ENCODE peak calls at places on chromosomes 5 and 9, in four cellular contexts. L, R, S and W are unnamed samples.

GRCh38 chr9:77605449-77606220 is 42.5 kb downstream of the GNA14 start:
- DNase-seq in L (no peak), R (no peak), S (no peak), W (no peak)

GRCh38 chr9:135502873-135503321 is 2.4 kb downstream of the MRPS2 start:
- DNase-seq in L (no peak), R (no peak), S (no peak), W (no peak)

GRCh38 chr9:134293576-134294227 is 32.6 kb upstream of the RXRA start:
- DNase-seq in L (no peak), R (no peak), S (no peak), W (no peak)

GRCh38 chr5:141810702-141811101 is 67.5 kb downstream of the PCDH1 start:
- DNase-seq in L (no peak), R (no peak), S (no peak), W (no peak)

GRCh38 chr5:1101991-1102713 is 9.7 kb downstream of the SLC12A7 start:
- DNase-seq in L (no peak), R (no peak), S (no peak), W (no peak)

GRCh38 chr5:132065351-132065937 is 5.0 kb downstream of the IL3 start:
- DNase-seq in L (peak; percentile 8), R (peak; percentile 50), S (no peak), W (peak; percentile 62)

GRCh38 chr9:128274245-128274644 is 1.6 kb downstream of the GOLGA2 start:
- DNase-seq in L (no peak), R (no peak), S (no peak), W (no peak)

GRCh38 chr5:125870271-125870670 is 552.9 kb upstream of the GRAMD2B start:
- DNase-seq in L (no peak), R (no peak), S (no peak), W (no peak)

GRCh38 chr9:114754574-114754973 is 51.3 kb downstream of the TNFSF15 start:
- DNase-seq in L (no peak), R (no peak), S (no peak), W (no peak)

GRCh38 chr5:82405166-82405565 is 127.0 kb upstream of the RPS23 start:
- DNase-seq in L (no peak), R (no peak), S (no peak), W (no peak)

GRCh38 chr5:180718810-180719453 is 20.9 kb downstream of the OR2Y1 start:
- DNase-seq in L (no peak), R (no peak), S (peak; percentile 6), W (no peak)

GRCh38 chr9:81557957-81558791 is 131.2 kb downstream of the TLE1 start:
- DNase-seq in L (no peak), R (peak; percentile 33), S (peak; percentile 15), W (no peak)

GRCh38 chr5:145158654-145159199 is 676.4 kb downstream of the PRELID2 start:
- DNase-seq in L (no peak), R (no peak), S (no peak), W (no peak)

GRCh38 chr9:136091582-136092352 is 3.3 kb downstream of the NACC2 start:
- DNase-seq in L (no peak), R (no peak), S (no peak), W (no peak)

GRCh38 chr9:99690573-99690972 is 131.1 kb upstream of the NR4A3 start:
- DNase-seq in L (no peak), R (no peak), S (no peak), W (no peak)

GRCh38 chr5:141692919-141693848 is 11.2 kb upstream of the ARAP3 start:
- DNase-seq in L (no peak), R (no peak), S (no peak), W (no peak)

GRCh38 chr9:129285979-129286772 is 108.1 kb upstream of the IER5L start:
- DNase-seq in L (no peak), R (no peak), S (no peak), W (no peak)

GRCh38 chr9:110180713-110181434 is 27.1 kb downstream of the C9orf152 start:
- DNase-seq in L (no peak), R (no peak), S (no peak), W (no peak)

GRCh38 chr5:151202381-151203139 is 21.3 kb downstream of the CCDC69 start:
- DNase-seq in L (no peak), R (no peak), S (no peak), W (no peak)

GRCh38 chr5:79694652-79695051 is 5.0 kb downstream of the CMYA5 start:
- DNase-seq in L (no peak), R (no peak), S (no peak), W (no peak)

GRCh38 chr9:125440411-125440810 is 178.8 kb downstream of the GAPVD1 start:
- DNase-seq in L (no peak), R (peak; percentile 20), S (no peak), W (no peak)

GRCh38 chr5:158736134-158736533 is 363.6 kb downstream of the EBF1 start:
- DNase-seq in L (no peak), R (no peak), S (no peak), W (no peak)

GRCh38 chr5:142507528-142507927 is 178.4 kb downstream of the FGF1 start:
- DNase-seq in L (peak; percentile 3), R (no peak), S (no peak), W (no peak)

GRCh38 chr9:128100581-128100980 is 26.9 kb downstream of the PTGES2 start:
- DNase-seq in L (no peak), R (no peak), S (no peak), W (no peak)

GRCh38 chr5:133716475-133717183 is 104.3 kb upstream of the FSTL4 start:
- DNase-seq in L (no peak), R (no peak), S (no peak), W (no peak)

GRCh38 chr9:95057121-95057520 is 260.4 kb downstream of the FANCC start:
- DNase-seq in L (no peak), R (no peak), S (no peak), W (no peak)

GRCh38 chr5:54835642-54836041 is 149.8 kb downstream of the ESM1 start:
- DNase-seq in L (no peak), R (no peak), S (no peak), W (no peak)
- TF ChIP-seq POLR2AphosphoS5 in L (no peak), R (no peak), S (no peak), W (no peak)

DNA sequence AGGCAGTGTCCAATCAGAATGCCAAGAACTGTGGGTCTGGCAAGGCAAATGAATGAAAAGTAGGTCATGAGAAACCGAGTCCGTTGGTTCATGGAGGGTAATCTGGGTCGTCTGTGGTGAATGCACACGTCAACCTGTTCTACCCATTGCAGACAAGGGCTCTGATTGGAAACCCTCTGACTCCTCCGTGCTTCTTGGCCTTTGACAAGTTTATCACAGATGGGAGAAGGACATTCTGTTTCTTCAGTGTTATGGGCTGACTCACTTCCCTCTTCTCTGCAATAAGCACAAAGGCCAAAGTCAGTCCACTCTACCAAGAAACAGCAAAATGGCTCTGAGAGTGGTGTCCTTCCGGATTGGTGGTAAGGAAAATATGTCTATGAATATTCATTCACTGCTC is 89.3 kb downstream of the FEM1C start:
- DNase-seq in L (no peak), R (no peak), S (no peak), W (no peak)
- TF ChIP-seq POLR2AphosphoS5 in L (no peak), R (no peak), S (no peak), W (no peak)

DNA sequence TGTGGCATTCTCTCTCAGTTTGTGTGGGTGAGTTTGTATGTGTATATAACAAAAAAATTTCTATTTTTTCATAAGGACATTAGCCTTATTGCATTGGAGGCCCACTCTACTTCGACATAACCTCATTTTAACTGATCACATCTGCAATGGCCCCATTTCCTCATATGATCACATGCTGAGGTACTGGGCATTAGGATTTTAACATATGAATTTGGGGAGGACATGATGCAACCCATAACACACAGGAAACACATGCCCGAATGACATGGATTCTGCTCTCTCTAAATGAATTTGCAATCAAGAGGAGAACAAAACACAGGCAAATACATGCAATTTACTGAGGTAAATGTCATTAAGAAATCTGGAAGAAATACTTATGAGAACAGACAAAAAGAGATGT is 92.1 kb upstream of the COX7C start:
- DNase-seq in L (no peak), R (no peak), S (no peak), W (no peak)
- TF ChIP-seq POLR2AphosphoS5 in L (no peak), R (no peak), S (no peak), W (no peak)

GRCh38 chr5:102296229-102296817 is at the start of gene SLCO4C1:
- DNase-seq in L (peak; percentile 57), R (peak; percentile 69), S (peak; percentile 22), W (peak; percentile 59)
- TF ChIP-seq POLR2AphosphoS5 in L (no peak), R (no peak), S (no peak), W (no peak)

DNA sequence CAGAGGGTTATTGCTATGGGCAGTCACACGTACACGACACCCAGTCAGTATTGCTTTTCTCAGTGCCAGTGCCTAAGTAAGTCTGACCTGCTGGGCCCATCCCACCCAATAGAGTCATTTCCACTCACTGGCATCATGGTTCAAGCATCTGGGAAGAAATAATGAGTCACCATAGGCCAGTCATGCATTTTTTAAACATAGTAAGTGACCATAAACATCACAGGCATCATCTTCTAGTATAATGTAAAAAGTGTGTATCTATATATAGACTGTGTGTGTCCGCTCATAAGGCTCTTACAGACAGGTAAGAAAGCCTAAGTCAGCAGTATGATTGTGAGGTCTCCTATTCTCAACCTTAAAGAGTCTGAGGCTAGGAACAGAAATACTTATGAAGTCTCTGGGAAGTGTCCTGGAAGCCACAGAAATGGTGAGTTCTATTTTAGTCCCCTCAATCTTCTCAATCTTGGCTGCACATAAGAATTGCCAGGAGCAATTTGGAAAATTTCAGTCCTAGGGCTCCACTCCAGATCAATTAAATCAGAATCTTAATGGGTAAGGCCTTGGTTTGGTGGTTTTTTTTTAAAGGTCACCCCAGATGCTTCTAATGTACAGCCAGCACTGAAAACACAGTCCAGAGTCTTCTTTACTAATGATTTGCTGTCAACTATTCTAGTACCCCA is 65.2 kb downstream of the ZNF366 start:
- DNase-seq in L (no peak), R (no peak), S (no peak), W (no peak)
- TF ChIP-seq POLR2AphosphoS5 in L (no peak), R (no peak), S (no peak), W (no peak)

DNA sequence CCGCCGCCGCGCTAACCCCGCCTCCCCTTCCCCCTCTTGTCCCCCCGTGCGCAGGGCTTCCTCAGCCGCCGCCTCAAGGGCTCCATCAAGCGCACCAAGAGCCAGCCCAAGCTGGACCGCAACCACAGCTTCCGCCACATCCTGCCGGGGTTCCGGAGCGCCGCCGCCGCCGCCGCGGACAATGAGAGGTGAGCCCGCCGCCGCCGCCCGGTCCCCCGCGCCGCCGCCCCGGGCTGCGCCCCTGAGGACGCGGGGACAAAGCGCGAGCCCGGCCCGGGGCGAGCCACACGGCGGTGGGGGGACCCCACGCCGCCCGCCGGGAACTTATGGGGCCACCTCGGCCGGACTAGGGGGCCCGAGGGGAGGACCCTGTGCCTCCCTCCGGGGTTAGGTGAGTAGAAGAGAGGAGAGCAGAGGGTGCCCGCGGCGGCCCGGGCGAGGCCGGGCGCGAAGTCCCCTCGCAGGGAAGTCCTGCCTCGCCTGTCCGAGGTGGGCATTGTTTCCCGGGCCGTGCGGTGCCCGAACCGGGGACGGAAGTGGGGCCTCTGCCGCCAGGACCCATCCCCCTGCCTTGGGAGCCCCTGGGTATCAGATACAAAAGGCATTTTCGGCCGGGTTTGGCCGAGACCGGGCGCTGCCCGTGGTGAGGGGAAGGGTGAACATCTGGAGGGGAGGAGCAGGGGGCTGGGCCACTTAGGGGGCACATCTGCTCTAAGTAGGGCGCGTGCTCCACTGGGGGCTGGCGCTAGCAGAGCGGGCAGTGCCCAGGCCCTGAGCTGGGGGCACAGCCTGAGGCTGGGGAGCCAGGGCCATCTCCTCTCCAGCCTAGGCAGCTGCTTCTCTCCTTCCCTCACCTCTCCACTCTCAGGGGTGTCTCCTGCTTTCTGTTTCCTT is 48.1 kb downstream of the DAB2IP start:
- DNase-seq in L (no peak), R (peak; percentile 67), S (no peak), W (peak; percentile 50)
- TF ChIP-seq POLR2AphosphoS5 in L (no peak), R (no peak), S (no peak), W (no peak)